ENCODE peak calls at places on chromosome 17, in seven cellular contexts. G is BE2C, T is AG09309, W is heart right ventricle, Y is body of pancreas, Z is left ventricle myocardium inferior, M is skeletal muscle cell. X is an unnamed sample.

GRCh38 chr17:59746849-59747445 is 39.5 kb downstream of the VMP1 start:
- DNase-seq in G (no peak), T (no peak), W (no peak), Y (no peak), Z (no peak), M (no peak), X (peak)

GRCh38 chr17:50986989-50987660 is 121.0 kb upstream of the TOB1 start:
- DNase-seq in G (no peak), T (peak), W (no peak), Y (no peak), Z (no peak), M (peak), X (no peak)

GRCh38 chr17:1714488-1714979 is 4.4 kb upstream of the TLCD2 start:
- DNase-seq in G (peak), T (peak), W (peak), Y (peak), Z (peak), M (peak), X (no peak)

GRCh38 chr17:60583008-60583407 is 17.0 kb upstream of the PPM1D start:
- DNase-seq in G (no peak), T (no peak), W (no peak), Y (no peak), Z (no peak), M (no peak), X (no peak)

GRCh38 chr17:45021607-45022287 is 29.7 kb downstream of the DCAKD start:
- DNase-seq in G (peak), T (no peak), W (peak), Y (peak), Z (peak), M (no peak), X (no peak)

GRCh38 chr17:46894476-46895151 is 28.3 kb upstream of the GOSR2 start:
- DNase-seq in G (no peak), T (no peak), W (no peak), Y (peak), Z (no peak), M (no peak), X (no peak)

GRCh38 chr17:17151962-17152361 is 54.2 kb downstream of the PLD6 start:
- DNase-seq in G (no peak), T (peak), W (peak), Y (peak), Z (peak), M (peak), X (no peak)

GRCh38 chr17:63988741-63989621 is 9.2 kb upstream of the PRR29 start:
- DNase-seq in G (no peak), T (no peak), W (no peak), Y (no peak), Z (peak), M (no peak), X (no peak)

GRCh38 chr17:58335779-58336455 is 7.3 kb upstream of the TSPOAP1 start:
- DNase-seq in G (peak), T (no peak), W (no peak), Y (no peak), Z (no peak), M (no peak), X (peak)

DNA sequence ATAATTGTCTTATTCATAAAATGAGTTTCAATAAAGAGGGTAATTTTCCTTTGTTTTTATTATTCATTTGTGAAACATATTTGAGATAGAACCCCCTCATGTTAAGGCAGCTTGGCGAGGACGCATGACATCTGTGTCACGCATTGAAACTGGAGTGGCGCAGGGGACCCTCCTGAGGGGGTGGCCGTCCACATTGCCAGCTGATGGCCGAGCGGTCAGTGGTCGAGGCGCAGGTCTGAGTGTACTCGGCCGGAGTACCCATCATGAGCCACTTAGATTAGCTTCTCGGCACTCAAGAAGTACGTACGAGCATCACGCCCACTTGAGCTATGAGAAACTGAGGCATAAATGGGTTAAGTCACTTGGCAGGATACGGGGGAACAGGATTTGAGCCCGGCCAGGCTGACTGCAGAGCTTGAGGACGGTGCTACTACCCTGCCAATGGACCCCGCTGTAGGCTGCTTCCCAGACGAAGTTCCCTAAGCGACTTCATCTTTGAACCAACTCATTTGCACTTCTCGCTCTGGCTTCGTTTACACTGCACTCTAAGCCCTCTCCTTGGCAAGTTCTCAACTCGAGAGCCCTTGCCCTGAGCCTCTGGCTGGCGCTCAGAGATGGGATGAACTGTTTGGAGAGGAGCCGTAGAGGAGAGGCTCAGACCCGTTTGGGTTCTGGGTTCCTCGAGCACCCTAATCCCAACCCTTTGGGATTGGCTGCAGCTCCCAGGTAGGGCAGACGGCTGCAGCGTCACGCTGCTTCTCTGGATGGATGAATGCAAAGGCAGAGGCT is 91.8 kb downstream of the SDK2 start:
- DNase-seq in G (no peak), T (no peak), W (no peak), Y (no peak), Z (no peak), M (no peak), X (no peak)
- H3K4me3 ChIP-seq in G (no peak), T (no peak), W (no peak), Y (no peak), Z (no peak), M (no peak), X (no peak)

GRCh38 chr17:3944485-3945388 is 19.5 kb downstream of the ATP2A3 start:
- DNase-seq in G (peak), T (no peak), W (no peak), Y (no peak), Z (peak), M (no peak), X (no peak)
- H3K4me3 ChIP-seq in G (peak), T (peak), W (peak), Y (no peak), Z (peak), M (peak), X (no peak)

GRCh38 chr17:77151236-77151635 is 10.5 kb downstream of the SEC14L1 start:
- DNase-seq in G (no peak), T (no peak), W (no peak), Y (no peak), Z (no peak), M (no peak), X (no peak)
- H3K4me3 ChIP-seq in G (no peak), T (no peak), W (no peak), Y (no peak), Z (peak), M (no peak), X (no peak)

GRCh38 chr17:70646673-70647072 is 477.3 kb downstream of the KCNJ2 start:
- DNase-seq in G (no peak), T (no peak), W (no peak), Y (no peak), Z (no peak), M (no peak), X (no peak)

GRCh38 chr17:70644093-70644492 is 474.8 kb downstream of the KCNJ2 start:
- DNase-seq in G (no peak), T (no peak), W (no peak), Y (no peak), Z (no peak), M (no peak), X (no peak)

GRCh38 chr17:70636517-70637133 is 467.3 kb downstream of the KCNJ2 start:
- DNase-seq in G (peak), T (peak), W (peak), Y (no peak), Z (no peak), M (no peak), X (peak)

GRCh38 chr17:70642059-70642458 is 472.7 kb downstream of the KCNJ2 start:
- DNase-seq in G (no peak), T (no peak), W (no peak), Y (no peak), Z (no peak), M (no peak), X (no peak)
- H3K4me3 ChIP-seq in G (no peak), T (no peak), W (no peak), Y (no peak), Z (no peak), M (no peak), X (no peak)

GRCh38 chr17:39605492-39606433 is 2.0 kb downstream of the NEUROD2 start:
- DNase-seq in G (no peak), T (no peak), W (no peak), Y (no peak), Z (no peak), M (no peak), X (no peak)
- H3K4me3 ChIP-seq in G (no peak), T (no peak), W (peak), Y (no peak), Z (peak), M (no peak), X (no peak)

DNA sequence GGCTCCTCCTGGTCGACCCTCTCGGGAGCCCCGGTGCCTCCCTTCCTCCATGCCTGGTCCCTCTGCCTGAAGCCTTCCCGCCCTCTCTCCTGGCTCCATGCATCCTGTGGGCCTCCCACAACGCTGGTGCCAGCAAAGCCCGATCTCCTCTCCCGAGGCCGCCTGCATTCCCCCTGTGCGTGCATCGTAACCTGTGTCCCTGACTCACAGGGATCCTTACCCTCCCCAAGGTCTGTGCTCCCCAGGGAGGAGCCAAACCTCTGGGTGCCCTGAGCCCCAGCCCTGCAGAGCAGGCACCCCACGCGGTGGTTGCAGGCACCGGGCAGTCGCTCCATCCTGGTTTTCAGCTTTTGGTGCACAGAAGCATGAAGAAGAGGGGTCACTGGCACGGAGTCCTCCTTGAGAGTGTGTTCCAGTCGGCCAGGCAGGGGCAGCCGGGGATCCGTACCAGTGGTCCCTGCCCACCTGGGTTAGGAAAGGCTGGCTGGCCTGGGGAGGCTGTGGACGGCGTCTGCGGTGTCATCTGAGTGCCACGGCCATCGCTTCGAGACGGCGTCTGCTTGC is 1.8 kb upstream of the ENPP7 start:
- DNase-seq in G (no peak), T (no peak), W (no peak), Y (no peak), Z (no peak), M (no peak), X (no peak)
- H3K4me3 ChIP-seq in G (peak), T (no peak), W (peak), Y (no peak), Z (peak), M (no peak), X (peak)

DNA sequence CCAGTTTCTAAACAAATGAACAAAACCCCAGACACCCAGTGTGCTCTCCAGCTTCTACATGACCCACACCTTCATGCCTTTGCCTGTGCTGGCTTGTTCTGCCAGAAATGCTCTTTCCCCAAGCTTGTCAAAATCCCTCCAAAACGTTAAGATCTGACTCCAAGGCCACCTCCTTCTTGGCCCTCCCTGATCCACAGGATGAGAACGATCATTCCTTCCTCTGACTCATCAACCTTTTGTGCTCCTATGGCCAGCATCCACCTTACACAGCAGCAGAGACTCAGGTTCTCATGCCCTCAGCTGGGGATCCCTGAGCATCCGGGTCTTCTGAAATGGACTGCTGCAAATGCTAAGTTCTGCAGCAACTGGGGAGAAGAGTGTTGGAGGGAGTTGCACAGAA is 3.0 kb downstream of the ZBTB4 start:
- DNase-seq in G (no peak), T (no peak), W (no peak), Y (no peak), Z (no peak), M (no peak), X (no peak)
- H3K4me3 ChIP-seq in G (no peak), T (no peak), W (no peak), Y (no peak), Z (peak), M (no peak), X (no peak)

GRCh38 chr17:40645932-40646331 is 1.7 kb downstream of the SMARCE1 start:
- DNase-seq in G (no peak), T (no peak), W (no peak), Y (no peak), Z (no peak), M (no peak), X (no peak)
- H3K4me3 ChIP-seq in G (no peak), T (no peak), W (peak), Y (no peak), Z (peak), M (no peak), X (no peak)

X was measured in Jurkat, Clone E6-1.